ENCODE peak calls at places on chromosome 22, in four cellular contexts. B is GM23248, F is tibial artery, Y is adrenal gland. T is an unnamed sample.

GRCh38 chr22:38718414-38718813 is 12.7 kb downstream of the GTPBP1 start:
- DNase-seq in B (peak), F (peak), Y (peak), T (peak)

GRCh38 chr22:37607010-37607911 is 1.4 kb upstream of the GGA1 start:
- DNase-seq in B (peak), Y (peak), F (peak), T (peak)

GRCh38 chr22:23696326-23696851 is 5.6 kb downstream of the RGL4 start:
- DNase-seq in B (no peak), F (no peak), Y (no peak), T (peak)

GRCh38 chr22:37739000-37739399 is 42.2 kb downstream of the TRIOBP start:
- DNase-seq in F (no peak), B (peak), Y (peak), T (no peak)

GRCh38 chr22:48826546-48826945 is 1001.1 kb downstream of the BRD1 start:
- DNase-seq in F (peak), B (no peak), Y (no peak), T (no peak)

GRCh38 chr22:49551446-49551845 is 276.2 kb downstream of the BRD1 start:
- DNase-seq in F (peak), B (no peak), Y (no peak), T (peak)

GRCh38 chr22:42114721-42115120 is 15.9 kb downstream of the CYP2D6 start:
- DNase-seq in B (peak), F (no peak), Y (peak), T (no peak)

GRCh38 chr22:39179401-39179827 is 26.9 kb upstream of the CBX7 start:
- DNase-seq in Y (no peak), F (peak), B (no peak), T (no peak)

GRCh38 chr22:44396021-44396726 is 83.4 kb upstream of the SHISAL1 start:
- DNase-seq in F (peak), Y (no peak), B (no peak), T (peak)

GRCh38 chr22:49350441-49351121 is 477.1 kb downstream of the BRD1 start:
- DNase-seq in F (peak), Y (no peak), B (no peak), T (no peak)

GRCh38 chr22:47397673-47398072 is 635.2 kb downstream of the TBC1D22A start:
- DNase-seq in B (no peak), Y (no peak), F (peak), T (no peak)

GRCh38 chr22:37745548-37746365 is 48.9 kb downstream of the TRIOBP start:
- DNase-seq in Y (peak), F (peak), B (peak), T (peak)

GRCh38 chr22:44381761-44382454 is 69.2 kb upstream of the SHISAL1 start:
- DNase-seq in Y (no peak), B (no peak), F (no peak), T (no peak)

GRCh38 chr22:39349967-39350802 is at the start of gene SYNGR1:
- DNase-seq in Y (peak), B (peak), F (no peak), T (no peak)

GRCh38 chr22:35315855-35316745 is 16.4 kb downstream of the TOM1 start:
- DNase-seq in Y (peak), F (peak), B (no peak), T (no peak)

GRCh38 chr22:29715240-29715639 is 4.6 kb upstream of the CABP7 start:
- DNase-seq in Y (no peak), F (no peak), B (no peak), T (no peak)

GRCh38 chr22:29306175-29306829 is at the start of gene GAS2L1:
- DNase-seq in Y (peak), B (peak), F (peak), T (no peak)

GRCh38 chr22:31019276-31019930 is 50.3 kb downstream of the TUG1 start:
- DNase-seq in B (no peak), F (no peak), Y (no peak), T (no peak)

GRCh38 chr22:19988331-19988808 is 28.3 kb downstream of the ARVCF start:
- DNase-seq in F (peak), B (no peak), Y (no peak), T (no peak)
- H3K27ac ChIP-seq in F (peak), B (no peak), Y (no peak), T (peak)

DNA sequence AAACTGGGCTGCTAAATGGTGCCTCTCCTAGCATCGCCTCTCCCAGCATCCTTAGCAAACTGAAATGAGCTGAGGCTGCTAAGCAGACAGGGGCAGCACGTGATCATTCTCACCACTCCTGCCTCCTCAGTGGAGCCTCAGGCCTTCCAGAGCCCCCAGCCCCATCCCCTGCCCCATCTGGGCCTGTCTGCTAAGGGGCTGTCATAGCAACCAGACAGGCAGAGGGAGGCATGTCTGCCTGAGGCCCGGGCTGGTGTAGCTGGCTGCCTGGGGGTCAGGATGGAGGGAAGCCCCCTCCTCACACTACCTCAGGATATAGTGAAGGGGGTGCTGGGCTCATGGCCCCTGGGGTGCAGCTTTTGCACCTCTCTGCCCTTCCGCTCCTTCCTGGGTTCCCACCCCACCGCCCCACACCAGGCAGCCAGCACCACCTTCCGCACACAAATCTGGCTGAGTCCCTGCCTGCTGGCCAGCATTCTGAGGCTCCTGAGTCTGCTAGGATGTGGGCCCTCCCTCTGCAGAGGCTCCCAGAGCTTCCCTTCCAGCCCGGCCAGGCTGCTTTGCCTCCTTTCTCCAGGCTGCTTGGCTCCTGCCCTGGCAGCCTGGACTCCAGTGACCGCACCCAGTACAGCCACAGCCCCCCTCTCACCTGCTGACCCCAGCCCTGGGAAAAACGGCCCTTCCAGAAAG is 47.5 kb upstream of the TTLL12 start:
- DNase-seq in Y (no peak), B (no peak), F (no peak), T (no peak)
- H3K27ac ChIP-seq in Y (no peak), B (no peak), F (no peak), T (no peak)

GRCh38 chr22:50612168-50612714 is 11.6 kb downstream of the MAPK8IP2 start:
- DNase-seq in Y (no peak), B (no peak), F (no peak), T (no peak)

GRCh38 chr22:50611341-50612060 is 10.9 kb downstream of the MAPK8IP2 start:
- DNase-seq in Y (no peak), F (peak), B (no peak), T (no peak)

GRCh38 chr22:50610581-50610980 is 10.0 kb downstream of the MAPK8IP2 start:
- DNase-seq in B (no peak), Y (no peak), F (no peak), T (no peak)

GRCh38 chr22:50613291-50613981 is 12.8 kb downstream of the MAPK8IP2 start:
- DNase-seq in F (peak), B (no peak), Y (peak), T (no peak)

DNA sequence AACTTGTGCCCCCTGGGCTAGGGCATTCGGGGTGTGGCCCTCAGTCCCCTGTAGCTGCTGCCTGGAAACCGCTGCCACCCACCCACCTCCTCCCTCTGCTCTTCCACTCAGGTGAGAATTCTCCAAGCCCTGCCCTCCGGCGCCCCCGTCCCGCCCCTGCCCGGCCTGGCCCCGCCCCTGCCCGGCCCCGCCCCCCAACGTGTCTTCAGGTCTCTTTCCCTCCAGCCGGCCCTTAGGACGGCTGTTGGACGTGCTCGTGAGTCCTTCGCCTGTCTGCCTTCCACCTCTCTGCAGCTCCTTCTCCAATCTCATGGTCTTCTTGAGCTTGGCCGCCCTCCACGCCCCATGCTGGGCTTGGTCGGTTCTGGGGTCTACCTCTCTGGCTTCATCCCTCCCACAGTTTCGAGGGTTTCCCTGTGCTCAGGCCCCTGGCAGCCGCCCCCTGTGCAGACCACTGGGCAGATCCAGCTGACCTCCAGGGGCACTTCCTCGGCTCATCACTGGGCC is 12.2 kb downstream of the MAPK8IP2 start:
- DNase-seq in F (peak), B (no peak), Y (no peak), T (no peak)
- H3K27ac ChIP-seq in F (no peak), B (no peak), Y (no peak), T (no peak)

GRCh38 chr22:34115722-34116121 is 195.4 kb upstream of the LARGE1 start:
- DNase-seq in Y (no peak), B (no peak), F (no peak), T (no peak)
- H3K27ac ChIP-seq in Y (no peak), B (no peak), F (no peak), T (no peak)

GRCh38 chr22:46119093-46119728 is 31.1 kb upstream of the PPARA start:
- DNase-seq in Y (no peak), F (no peak), B (peak), T (no peak)
- H3K27ac ChIP-seq in Y (peak), F (no peak), B (peak), T (no peak)

T was measured in ascending aorta.